ENCODE peak calls at places on chromosomes 16 and 17, in ten cellular contexts. G is sigmoid colon; F is dermis blood vessel endothelial cell; Z is Daoy; M is KBM-7; L is iris pigment epithelial cell; D is NCI-H774; B is lower leg skin; U is COR-L47; K is stimulated activated CD4-positive, alpha-beta T cell treated with anti-CD3 and anti-CD28 coated beads, Interleukin-12 subunit alpha, Interleukin-12 subunit beta, amount 100 ng/mL, for 4 hours. T is an unnamed sample.

GRCh38 chr17:67995568-67996191 is 589 bp downstream of the C17orf58 start:
- DNase-seq in G (peak), F (no peak), Z (peak), M (peak), L (no peak), D (no peak), B (no peak), U (no peak), K (no peak), T (peak)

GRCh38 chr17:4334776-4335175 is 31.7 kb downstream of the UBE2G1 start:
- DNase-seq in G (no peak), F (no peak), Z (no peak), M (no peak), L (no peak), D (no peak), B (no peak), U (no peak), K (no peak), T (no peak)

GRCh38 chr17:19996502-19996901 is 12.7 kb upstream of the SPECC1 start:
- DNase-seq in G (no peak), F (peak), Z (no peak), M (peak), L (no peak), D (no peak), B (no peak), U (no peak), K (no peak), T (no peak)

GRCh38 chr17:40177275-40177874 is at the start of gene RAPGEFL1:
- DNase-seq in G (peak), F (peak), Z (peak), M (no peak), L (peak), D (peak), B (peak), U (peak), K (peak), T (peak)

GRCh38 chr16:68257251-68257905 is 6.9 kb upstream of the SLC7A6 start:
- DNase-seq in G (no peak), F (peak), Z (no peak), M (peak), L (no peak), D (peak), B (no peak), U (peak), K (no peak), T (no peak)

GRCh38 chr16:85759631-85760419 is 8.9 kb upstream of the C16orf74 start:
- DNase-seq in G (no peak), F (peak), Z (no peak), M (peak), L (no peak), D (no peak), B (no peak), U (peak), K (no peak), T (no peak)

GRCh38 chr16:54281535-54282201 is 4.9 kb downstream of the IRX3 start:
- DNase-seq in G (no peak), F (no peak), Z (no peak), M (no peak), L (no peak), D (no peak), B (no peak), U (no peak), K (no peak), T (no peak)

GRCh38 chr16:67460168-67460567 is 20.8 kb downstream of the ATP6V0D1 start:
- DNase-seq in G (no peak), F (no peak), Z (no peak), M (no peak), L (no peak), D (no peak), B (no peak), U (no peak), K (no peak), T (no peak)

GRCh38 chr16:81526935-81527334 is 82.3 kb downstream of the CMIP start:
- DNase-seq in G (no peak), F (peak), Z (peak), M (no peak), L (peak), D (no peak), B (peak), U (no peak), K (no peak), T (no peak)

GRCh38 chr17:17035490-17035889 is 6.8 kb upstream of the MPRIP start:
- DNase-seq in G (no peak), F (no peak), Z (no peak), M (no peak), L (no peak), D (no peak), B (no peak), U (no peak), K (no peak), T (no peak)

GRCh38 chr16:49592507-49593422 is 219.2 kb downstream of the C16orf78 start:
- DNase-seq in G (no peak), F (peak), Z (peak), M (peak), L (peak), D (no peak), B (no peak), U (peak), K (peak), T (peak)

GRCh38 chr17:73142763-73143395 is 21.9 kb upstream of the SSTR2 start:
- DNase-seq in G (no peak), F (peak), Z (peak), M (peak), L (peak), D (no peak), B (no peak), U (no peak), K (no peak), T (no peak)

GRCh38 chr17:80968602-80969029 is 23.0 kb upstream of the CHMP6 start:
- DNase-seq in G (peak), F (peak), Z (no peak), M (no peak), L (no peak), D (peak), B (no peak), U (peak), K (no peak), T (no peak)

GRCh38 chr17:62826956-62827355 is 18.8 kb upstream of the MARCHF10 start:
- DNase-seq in G (no peak), F (no peak), Z (no peak), M (no peak), L (peak), D (no peak), B (no peak), U (no peak), K (no peak), T (no peak)

GRCh38 chr17:82883461-82884031 is 43.7 kb upstream of the ZNF750 start:
- DNase-seq in G (no peak), F (no peak), Z (no peak), M (no peak), L (no peak), D (no peak), B (no peak), U (no peak), K (no peak), T (no peak)

GRCh38 chr16:30185141-30185682 is 1.8 kb downstream of the CORO1A start:
- DNase-seq in G (peak), F (no peak), Z (no peak), M (no peak), L (no peak), D (no peak), B (no peak), U (no peak), K (peak), T (peak)

GRCh38 chr17:64048805-64049204 is 28.4 kb upstream of the ICAM2 start:
- DNase-seq in G (no peak), F (no peak), Z (no peak), M (no peak), L (no peak), D (no peak), B (no peak), U (no peak), K (no peak), T (no peak)

GRCh38 chr17:70076189-70076588 is 1.2 kb downstream of the KCNJ16 start:
- DNase-seq in G (no peak), F (no peak), Z (no peak), M (no peak), L (peak), D (no peak), B (no peak), U (no peak), K (no peak), T (no peak)

GRCh38 chr17:13346996-13347762 is 254.6 kb downstream of the HS3ST3A1 start:
- DNase-seq in G (no peak), F (peak), Z (peak), M (peak), L (peak), D (no peak), B (no peak), U (no peak), K (no peak), T (no peak)

GRCh38 chr17:35212668-35213067 is 18.5 kb upstream of the SLC35G3 start:
- DNase-seq in G (no peak), F (no peak), Z (peak), M (no peak), L (no peak), D (no peak), B (no peak), U (no peak), K (no peak), T (no peak)

GRCh38 chr17:64063088-64063487 is 42.7 kb upstream of the ICAM2 start:
- DNase-seq in G (no peak), F (no peak), Z (no peak), M (no peak), L (no peak), D (no peak), B (no peak), U (no peak), K (no peak), T (no peak)

GRCh38 chr16:74877706-74878105 is 103.1 kb upstream of the FA2H start:
- DNase-seq in G (no peak), F (no peak), Z (no peak), M (no peak), L (no peak), D (no peak), B (no peak), U (no peak), K (no peak), T (no peak)

GRCh38 chr17:1299729-1300579 is 20.5 kb downstream of the TRARG1 start:
- DNase-seq in G (no peak), F (no peak), Z (no peak), M (no peak), L (no peak), D (no peak), B (no peak), U (no peak), K (no peak), T (no peak)

GRCh38 chr17:335691-336090 is 16.9 kb downstream of the RPH3AL start:
- DNase-seq in G (peak), F (no peak), Z (peak), M (no peak), L (no peak), D (no peak), B (no peak), U (peak), K (no peak), T (no peak)

GRCh38 chr17:9768381-9768934 is 22.9 kb downstream of the DHRS7C start:
- DNase-seq in G (no peak), F (peak), Z (peak), M (peak), L (peak), D (no peak), B (no peak), U (no peak), K (no peak), T (no peak)

GRCh38 chr16:68041783-68042182 is 18.7 kb downstream of the DUS2 start:
- DNase-seq in G (peak), F (no peak), Z (no peak), M (no peak), L (no peak), D (no peak), B (no peak), U (no peak), K (no peak), T (no peak)

GRCh38 chr16:82440336-82440735 is 186.4 kb upstream of the CDH13 start:
- DNase-seq in G (no peak), F (no peak), Z (no peak), M (no peak), L (no peak), D (no peak), B (no peak), U (no peak), K (no peak), T (no peak)

GRCh38 chr17:46873941-46874645 is 22.7 kb downstream of the WNT9B start:
- DNase-seq in G (no peak), F (no peak), Z (no peak), M (no peak), L (no peak), D (no peak), B (no peak), U (no peak), K (no peak), T (no peak)

GRCh38 chr16:57277586-57277985 is 6.9 kb downstream of the PLLP start:
- DNase-seq in G (peak), F (no peak), Z (peak), M (peak), L (peak), D (no peak), B (no peak), U (no peak), K (no peak), T (peak)

GRCh38 chr16:35573407-35573806 is 2114.0 kb downstream of the TP53TG3F start:
- DNase-seq in G (no peak), F (no peak), Z (no peak), M (no peak), L (no peak), D (no peak), B (no peak), U (no peak), K (no peak), T (no peak)

GRCh38 chr16:71911121-71911520 is 15.8 kb downstream of the IST1 start:
- DNase-seq in G (no peak), F (no peak), Z (no peak), M (no peak), L (no peak), D (no peak), B (no peak), U (no peak), K (no peak), T (no peak)

GRCh38 chr16:8173111-8173644 is 417.1 kb downstream of the TMEM114 start:
- DNase-seq in G (no peak), F (peak), Z (peak), M (peak), L (peak), D (peak), B (peak), U (peak), K (peak), T (peak)

T was measured in stimulated activated naive CD8-positive, alpha-beta T cell treated with anti-CD3 and anti-CD28 coated beads, Interleukin-15, amount 100 ng/mL, for 72 hours.